ENCODE peak calls at places on chromosome 2, in ten cellular contexts. Z is midbrain; J is HepG2; L is T-cell; A is HCT116; H is pons; X is GM06990; T is stimulated activated CD8-positive, alpha-beta memory T cell treated with anti-CD3 and anti-CD28 coated beads, Interleukin-15, amount 100 ng/mL, for 4 hours; U is SHP77; G is breast epithelium. R is an unnamed sample.
A peak's percentile ranks its signal among the peaks of the same experiment; 100 is the strongest.

GRCh38 chr2:60819155-60819862 is 62.1 kb upstream of the REL start:
- DNase-seq in Z (no peak), J (no peak), L (peak; percentile 87), A (no peak), H (no peak), X (no peak), T (peak; percentile 78), U (no peak), G (peak; percentile 22), R (no peak)

GRCh38 chr2:98482362-98482761 is 37.7 kb downstream of the INPP4A start:
- DNase-seq in Z (no peak), J (no peak), L (no peak), A (no peak), H (no peak), X (no peak), T (no peak), U (no peak), G (no peak), R (no peak)

GRCh38 chr2:23418490-23418911 is 33.5 kb downstream of the KLHL29 start:
- DNase-seq in Z (no peak), J (no peak), L (no peak), A (no peak), H (no peak), X (no peak), T (no peak), U (no peak), G (no peak), R (no peak)

GRCh38 chr2:174632847-174633620 is 35.4 kb upstream of the WIPF1 start:
- DNase-seq in Z (no peak), J (no peak), L (no peak), A (no peak), H (peak; percentile 36), X (peak; percentile 38), T (no peak), U (no peak), G (no peak), R (no peak)

GRCh38 chr2:223545830-223546229 is 56.3 kb downstream of the SCG2 start:
- DNase-seq in Z (no peak), J (no peak), L (no peak), A (no peak), H (no peak), X (no peak), T (no peak), U (peak; percentile 84), G (no peak), R (no peak)

GRCh38 chr2:26892916-26893524 is 45.1 kb downstream of the DPYSL5 start:
- DNase-seq in Z (no peak), J (no peak), L (no peak), A (no peak), H (no peak), X (no peak), T (no peak), U (no peak), G (no peak), R (no peak)

GRCh38 chr2:125471963-125472362 is 1184.0 kb upstream of the GYPC start:
- DNase-seq in Z (no peak), J (peak; percentile 16), L (no peak), A (no peak), H (no peak), X (peak; percentile 11), T (no peak), U (peak; percentile 83), G (no peak), R (no peak)

GRCh38 chr2:99485824-99486223 is 4.0 kb downstream of the REV1 start:
- DNase-seq in Z (no peak), J (no peak), L (no peak), A (no peak), H (no peak), X (no peak), T (no peak), U (no peak), G (no peak), R (no peak)

GRCh38 chr2:109031481-109032228 is 42.6 kb upstream of the EDAR start:
- DNase-seq in Z (no peak), J (peak; percentile 21), L (peak; percentile 83), A (no peak), H (peak; percentile 17), X (peak; percentile 79), T (peak; percentile 29), U (no peak), G (peak; percentile 25), R (no peak)

GRCh38 chr2:159713691-159714585 is 1.6 kb downstream of the MARCHF7 start:
- DNase-seq in Z (no peak), J (peak; percentile 10), L (no peak), A (no peak), H (peak; percentile 26), X (no peak), T (no peak), U (no peak), G (no peak), R (no peak)

GRCh38 chr2:45282646-45283045 is 273.4 kb upstream of the SIX2 start:
- DNase-seq in Z (no peak), J (no peak), L (no peak), A (no peak), H (no peak), X (no peak), T (no peak), U (no peak), G (no peak), R (no peak)

GRCh38 chr2:106841886-106842645 is 43.9 kb downstream of the ST6GAL2 start:
- DNase-seq in Z (no peak), J (no peak), L (no peak), A (no peak), H (no peak), X (no peak), T (no peak), U (peak; percentile 34), G (no peak), R (no peak)

GRCh38 chr2:203361922-203362321 is 33.7 kb downstream of the ABI2 start:
- DNase-seq in Z (peak; percentile 14), J (no peak), L (no peak), A (no peak), H (peak; percentile 20), X (no peak), T (no peak), U (no peak), G (no peak), R (no peak)

R was measured in GM12878.